ENCODE peak calls at places on chromosomes 2 and 18, in ten cellular contexts. J is tibial nerve, D is ovary, Z is heart left ventricle, M is body of pancreas, P is HepG2, N is suprapubic skin, O is NB4, G is A549, U is uterus. K is an unnamed sample.

GRCh38 chr18:58870130-58870529 is 5.5 kb downstream of the ZNF532 start:
- DNase-seq in J (no peak), D (no peak), Z (no peak), M (no peak), P (no peak), N (no peak), O (no peak), G (no peak), U (no peak), K (no peak)

GRCh38 chr18:57527479-57528237 is 58.8 kb downstream of the FECH start:
- DNase-seq in J (no peak), D (no peak), Z (no peak), M (no peak), P (peak; percentile 55), N (no peak), O (no peak), G (no peak), U (no peak), K (peak; percentile 59)

GRCh38 chr18:6821346-6821745 is 91.8 kb downstream of the ARHGAP28 start:
- DNase-seq in J (no peak), D (no peak), Z (no peak), M (no peak), P (no peak), N (no peak), O (no peak), G (no peak), U (no peak), K (no peak)

GRCh38 chr2:63038034-63038433 is 12.6 kb upstream of the OTX1 start:
- DNase-seq in J (no peak), D (no peak), Z (no peak), M (no peak), P (no peak), N (no peak), O (no peak), G (no peak), U (no peak), K (no peak)

GRCh38 chr2:162579169-162579568 is 235.2 kb downstream of the GCA start:
- DNase-seq in J (no peak), D (no peak), Z (no peak), M (no peak), P (no peak), N (no peak), O (no peak), G (peak; percentile 12), U (no peak), K (no peak)

GRCh38 chr2:26580151-26580550 is 61.0 kb downstream of the CIB4 start:
- DNase-seq in J (no peak), D (no peak), Z (no peak), M (no peak), P (no peak), N (peak; percentile 31), O (no peak), G (no peak), U (no peak), K (no peak)

GRCh38 chr2:128501700-128502099 is 183.0 kb upstream of the HS6ST1 start:
- DNase-seq in J (no peak), D (no peak), Z (peak; percentile 16), M (no peak), P (no peak), N (no peak), O (no peak), G (no peak), U (no peak), K (no peak)

GRCh38 chr18:49728542-49728941 is 84.8 kb downstream of the ACAA2 start:
- DNase-seq in J (no peak), D (no peak), Z (peak; percentile 32), M (peak; percentile 38), P (peak; percentile 35), N (no peak), O (peak; percentile 57), G (peak; percentile 35), U (no peak), K (peak; percentile 62)

GRCh38 chr18:50878345-50879301 is at the start of gene ME2:
- DNase-seq in J (peak; percentile 81), D (peak; percentile 90), Z (peak; percentile 95), M (peak; percentile 90), P (peak; percentile 72), N (peak; percentile 95), O (peak; percentile 95), G (peak; percentile 90), U (peak; percentile 89), K (peak; percentile 95)
- TF ChIP-seq POLR2A in J (peak; percentile 94), D (peak; percentile 78), Z (peak; percentile 97), M (peak; percentile 81), P (peak; percentile 78), N (peak; percentile 84), O (peak; percentile 89), G (peak; percentile 54), U (peak; percentile 92), K (peak; percentile 83)

DNA sequence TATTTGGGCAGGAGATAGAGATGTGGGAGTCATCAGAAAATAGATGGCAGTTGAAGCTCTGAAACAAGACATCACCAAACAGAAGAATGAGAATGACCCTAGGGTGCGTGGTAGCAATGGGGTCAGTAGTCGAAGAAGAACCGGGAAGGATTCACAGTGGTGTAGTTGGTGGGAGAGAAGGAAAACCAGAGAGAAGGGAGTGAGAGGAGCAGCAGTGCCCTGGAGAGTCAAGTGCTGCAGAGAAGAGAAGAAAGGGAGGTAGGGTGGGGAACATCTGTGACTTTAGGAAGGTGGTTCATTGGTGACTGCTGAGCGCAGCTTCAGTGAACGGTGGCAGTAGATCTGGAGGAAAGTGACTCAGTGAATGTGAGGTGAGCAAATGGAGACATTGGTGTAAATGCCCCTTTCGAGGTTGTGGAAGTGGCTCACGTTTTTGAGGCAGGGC is 36.5 kb downstream of the CDC42EP3 start:
- DNase-seq in J (no peak), D (no peak), Z (no peak), M (no peak), P (no peak), N (no peak), O (no peak), G (no peak), U (no peak), K (no peak)
- TF ChIP-seq POLR2A in J (no peak), D (no peak), Z (no peak), M (no peak), P (no peak), N (no peak), O (no peak), G (no peak), U (no peak), K (no peak)

DNA sequence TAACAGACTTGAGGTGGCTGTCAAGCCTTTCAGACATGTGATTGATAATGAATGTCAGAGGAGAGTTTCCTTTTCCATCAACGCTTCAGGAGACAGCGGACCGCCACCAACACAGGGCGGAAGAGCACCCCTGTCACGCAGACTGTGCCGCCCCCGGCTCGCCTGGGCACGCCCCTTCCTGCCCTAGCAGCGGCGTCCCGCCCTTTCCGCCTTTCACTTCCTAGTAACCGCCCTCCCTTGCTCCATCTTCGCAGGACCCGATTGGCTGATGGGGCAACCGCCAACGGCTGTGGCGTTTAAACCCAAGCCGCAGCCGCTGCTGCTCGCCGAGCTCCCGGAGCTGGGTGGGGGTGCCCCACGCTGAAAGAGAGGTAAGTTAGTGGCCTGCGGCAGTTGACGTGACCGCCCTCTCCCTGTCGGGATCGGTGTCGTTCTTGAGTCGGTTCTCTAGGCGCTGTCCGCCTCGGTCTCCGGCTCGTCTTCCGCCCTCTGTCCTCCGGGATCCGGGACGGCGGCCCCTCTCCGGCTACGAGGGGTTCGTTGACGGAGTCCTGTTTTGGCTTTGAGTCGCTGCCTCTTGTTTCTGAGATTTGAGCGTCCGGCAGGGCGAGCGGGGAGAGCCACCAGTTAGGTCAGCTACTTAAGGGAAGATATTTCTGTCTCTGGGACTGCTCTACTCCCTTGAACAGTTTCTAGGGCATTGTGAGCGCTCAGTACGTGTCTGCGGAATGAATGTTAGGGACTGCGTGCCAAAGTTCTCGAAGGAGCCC is at the start of gene SGO2:
- DNase-seq in J (peak; percentile 90), D (peak; percentile 91), Z (peak; percentile 96), M (peak; percentile 90), P (peak; percentile 96), N (peak; percentile 96), O (peak; percentile 99), G (peak; percentile 93), U (peak; percentile 91), K (peak; percentile 97)
- TF ChIP-seq POLR2A in J (peak; percentile 65), D (peak; percentile 53), Z (peak; percentile 86), M (peak; percentile 69), P (peak; percentile 95), N (peak; percentile 27), O (peak; percentile 65), G (peak; percentile 90), U (peak; percentile 53), K (peak; percentile 93)

GRCh38 chr2:170967553-170967952 is 38.5 kb downstream of the GORASP2 start:
- DNase-seq in J (no peak), D (no peak), Z (peak; percentile 33), M (no peak), P (no peak), N (no peak), O (no peak), G (no peak), U (no peak), K (no peak)

GRCh38 chr2:170968205-170969003 is 39.4 kb downstream of the GORASP2 start:
- DNase-seq in J (no peak), D (no peak), Z (no peak), M (no peak), P (no peak), N (no peak), O (no peak), G (no peak), U (no peak), K (no peak)

GRCh38 chr2:170966648-170967396 is 37.8 kb downstream of the GORASP2 start:
- DNase-seq in J (no peak), D (no peak), Z (no peak), M (no peak), P (peak; percentile 53), N (no peak), O (peak; percentile 40), G (peak; percentile 61), U (no peak), K (peak; percentile 35)

GRCh38 chr2:170965446-170966225 is 36.6 kb downstream of the GORASP2 start:
- DNase-seq in J (no peak), D (no peak), Z (no peak), M (no peak), P (no peak), N (no peak), O (no peak), G (no peak), U (no peak), K (no peak)

GRCh38 chr2:170963386-170963785 is 34.3 kb downstream of the GORASP2 start:
- DNase-seq in J (no peak), D (no peak), Z (no peak), M (no peak), P (no peak), N (no peak), O (no peak), G (no peak), U (no peak), K (no peak)
- TF ChIP-seq POLR2A in J (no peak), D (no peak), Z (no peak), M (no peak), P (no peak), N (no peak), O (no peak), G (no peak), U (no peak), K (no peak)

GRCh38 chr2:37654419-37654818 is 17.0 kb downstream of the CDC42EP3 start:
- DNase-seq in J (no peak), D (no peak), Z (no peak), M (no peak), P (no peak), N (no peak), O (no peak), G (no peak), U (no peak), K (no peak)
- TF ChIP-seq POLR2A in J (no peak), D (no peak), Z (no peak), M (no peak), P (no peak), N (no peak), O (no peak), G (no peak), U (no peak), K (no peak)

K was measured in erythroblast.